ENCODE peak calls at places on chromosomes 11 and 22, in four cellular contexts. U is naive B cell, T is GM12865, A is HFFc6. O is an unnamed sample.

GRCh38 chr11:65419773-65420481 is 2.7 kb upstream of the NEAT1 start:
- DNase-seq in U (no peak), T (peak), A (peak), O (peak)

GRCh38 chr11:15107730-15108515 is 6.8 kb upstream of the INSC start:
- DNase-seq in A (peak), U (peak), T (peak), O (peak)

GRCh38 chr11:62889126-62889483 is 8.4 kb downstream of the SLC3A2 start:
- DNase-seq in A (no peak), U (no peak), T (no peak), O (no peak)

GRCh38 chr22:25630446-25630845 is 66.0 kb downstream of the GRK3 start:
- DNase-seq in A (no peak), T (no peak), U (no peak), O (peak)

GRCh38 chr11:128632151-128632791 is 44.9 kb upstream of the ETS1 start:
- DNase-seq in U (peak), A (peak), T (peak), O (peak)

GRCh38 chr22:37126882-37127281 is 17.4 kb upstream of the TMPRSS6 start:
- DNase-seq in A (no peak), U (no peak), T (no peak), O (no peak)

GRCh38 chr11:37171451-37171850 is 573.4 kb upstream of the RAG2 start:
- DNase-seq in T (no peak), A (no peak), U (no peak), O (no peak)

GRCh38 chr11:86134580-86135318 is 65.9 kb upstream of the PICALM start:
- DNase-seq in A (no peak), T (no peak), U (no peak), O (no peak)

GRCh38 chr11:6862961-6863360 is at the start of gene OR10A2:
- DNase-seq in U (no peak), A (peak), T (no peak), O (no peak)

GRCh38 chr11:33564856-33565453 is 135.7 kb downstream of the C11orf91 start:
- DNase-seq in T (no peak), A (no peak), U (no peak), O (no peak)

GRCh38 chr22:23373601-23374000 is 193.3 kb downstream of the BCR start:
- DNase-seq in U (no peak), T (no peak), A (no peak), O (no peak)

GRCh38 chr22:49535527-49536125 is 292.0 kb downstream of the BRD1 start:
- DNase-seq in A (no peak), T (no peak), U (no peak), O (no peak)

GRCh38 chr11:19344661-19345518 is 104.1 kb upstream of the E2F8 start:
- DNase-seq in A (no peak), T (peak), U (no peak), O (peak)

GRCh38 chr11:60947666-60948065 is 4.3 kb downstream of the SLC15A3 start:
- DNase-seq in A (no peak), T (no peak), U (no peak), O (no peak)

GRCh38 chr22:45804986-45805325 is 133.3 kb downstream of the ATXN10 start:
- DNase-seq in A (peak), U (no peak), T (no peak), O (peak)